ENCODE peak calls at places on chromosomes 12 and 14, in four cellular contexts. One of them, this sample, is unnamed.
A peak's percentile ranks its signal among the peaks of the same experiment; 100 is the strongest.

GRCh38 chr14:64388533-64389243 is 535 bp downstream of the MTHFD1 start:
- DNase-seq in GDM1: no peak
- DNase-seq in HEK293T: no peak
- DNase-seq in skeletal muscle cell: no peak
- DNase-seq in this sample: peak; percentile 11

GRCh38 chr12:30973171-30973570 is 46.6 kb downstream of the TSPAN11 start:
- DNase-seq in GDM1: no peak
- DNase-seq in skeletal muscle cell: no peak
- DNase-seq in HEK293T: no peak
- DNase-seq in this sample: no peak

GRCh38 chr14:74954232-74954946 is 1.0 kb downstream of the PGF start:
- DNase-seq in HEK293T: peak; percentile 68
- DNase-seq in GDM1: no peak
- DNase-seq in skeletal muscle cell: no peak
- DNase-seq in this sample: no peak

GRCh38 chr14:67846029-67846610 is 26.5 kb downstream of the RAD51B start:
- DNase-seq in skeletal muscle cell: no peak
- DNase-seq in HEK293T: no peak
- DNase-seq in GDM1: no peak
- DNase-seq in this sample: no peak

GRCh38 chr12:66191547-66192126 is 2.6 kb downstream of the IRAK3 start:
- DNase-seq in skeletal muscle cell: no peak
- DNase-seq in GDM1: no peak
- DNase-seq in HEK293T: no peak
- DNase-seq in this sample: no peak

GRCh38 chr12:123250471-123251383 is 17.5 kb downstream of the MTRFR start:
- DNase-seq in GDM1: no peak
- DNase-seq in HEK293T: no peak
- DNase-seq in skeletal muscle cell: no peak
- DNase-seq in this sample: no peak

GRCh38 chr12:12954878-12955625 is 3.1 kb upstream of the GPRC5D start:
- DNase-seq in HEK293T: no peak
- DNase-seq in skeletal muscle cell: no peak
- DNase-seq in GDM1: no peak
- DNase-seq in this sample: no peak

GRCh38 chr14:51823706-51824105 is 36.7 kb upstream of the GNG2 start:
- DNase-seq in skeletal muscle cell: no peak
- DNase-seq in GDM1: no peak
- DNase-seq in HEK293T: no peak
- DNase-seq in this sample: no peak

GRCh38 chr14:61435563-61436337 is 114.4 kb downstream of the PRKCH start:
- DNase-seq in skeletal muscle cell: no peak
- DNase-seq in HEK293T: no peak
- DNase-seq in GDM1: no peak
- DNase-seq in this sample: no peak

GRCh38 chr12:47102845-47103666 is 23.3 kb upstream of the AMIGO2 start:
- DNase-seq in GDM1: no peak
- DNase-seq in HEK293T: no peak
- DNase-seq in skeletal muscle cell: peak; percentile 85
- DNase-seq in this sample: no peak

GRCh38 chr12:68240975-68241374 is 12.4 kb downstream of the IL22 start:
- DNase-seq in GDM1: no peak
- DNase-seq in HEK293T: no peak
- DNase-seq in skeletal muscle cell: no peak
- DNase-seq in this sample: no peak

GRCh38 chr14:100607611-100607956 is 20.4 kb upstream of the BEGAIN start:
- DNase-seq in skeletal muscle cell: no peak
- DNase-seq in GDM1: no peak
- DNase-seq in HEK293T: no peak
- DNase-seq in this sample: no peak

GRCh38 chr14:76133103-76133502 is 18.6 kb upstream of the GPATCH2L start:
- DNase-seq in skeletal muscle cell: no peak
- DNase-seq in HEK293T: peak; percentile 49
- DNase-seq in GDM1: no peak
- DNase-seq in this sample: no peak

GRCh38 chr14:75060420-75060819 is 3.4 kb downstream of the ACYP1 start:
- DNase-seq in GDM1: no peak
- DNase-seq in HEK293T: no peak
- DNase-seq in skeletal muscle cell: no peak
- DNase-seq in this sample: no peak

GRCh38 chr12:112386726-112387125 is 4.5 kb upstream of the HECTD4 start:
- DNase-seq in skeletal muscle cell: peak; percentile 84
- DNase-seq in GDM1: no peak
- DNase-seq in HEK293T: no peak
- DNase-seq in this sample: no peak

GRCh38 chr14:89429206-89430091 is 12.4 kb upstream of the FOXN3 start:
- DNase-seq in HEK293T: no peak
- DNase-seq in GDM1: peak; percentile 34
- DNase-seq in skeletal muscle cell: no peak
- DNase-seq in this sample: no peak

GRCh38 chr12:132477703-132478432 is 12.1 kb upstream of the FBRSL1 start:
- DNase-seq in HEK293T: no peak
- DNase-seq in skeletal muscle cell: no peak
- DNase-seq in GDM1: no peak
- DNase-seq in this sample: no peak

GRCh38 chr14:51674294-51675002 is 22.7 kb downstream of the FRMD6 start:
- DNase-seq in HEK293T: no peak
- DNase-seq in GDM1: no peak
- DNase-seq in skeletal muscle cell: peak; percentile 60
- DNase-seq in this sample: no peak

GRCh38 chr12:40055227-40055579 is 50.7 kb downstream of the SLC2A13 start:
- DNase-seq in skeletal muscle cell: no peak
- DNase-seq in HEK293T: no peak
- DNase-seq in GDM1: no peak
- DNase-seq in this sample: no peak

GRCh38 chr14:88825078-88825458 is 617 bp downstream of the TTC8 start:
- DNase-seq in skeletal muscle cell: no peak
- DNase-seq in GDM1: no peak
- DNase-seq in HEK293T: no peak
- DNase-seq in this sample: no peak

GRCh38 chr12:81403348-81403747 is 325.5 kb downstream of the ACSS3 start:
- DNase-seq in HEK293T: no peak
- DNase-seq in skeletal muscle cell: no peak
- DNase-seq in GDM1: no peak
- DNase-seq in this sample: no peak

GRCh38 chr12:20438307-20438779 is 70.0 kb downstream of the PDE3A start:
- DNase-seq in HEK293T: no peak
- DNase-seq in skeletal muscle cell: peak; percentile 53
- DNase-seq in GDM1: no peak
- DNase-seq in this sample: no peak

GRCh38 chr12:89494411-89495231 is 30.0 kb downstream of the GALNT4 start:
- DNase-seq in GDM1: no peak
- DNase-seq in HEK293T: no peak
- DNase-seq in skeletal muscle cell: no peak
- DNase-seq in this sample: no peak

GRCh38 chr12:20411309-20411708 is 43.0 kb downstream of the PDE3A start:
- DNase-seq in GDM1: no peak
- DNase-seq in skeletal muscle cell: no peak
- DNase-seq in HEK293T: no peak
- DNase-seq in this sample: no peak

GRCh38 chr12:28306535-28306934 is 116.3 kb downstream of the CCDC91 start:
- DNase-seq in skeletal muscle cell: no peak
- DNase-seq in GDM1: no peak
- DNase-seq in HEK293T: no peak
- DNase-seq in this sample: no peak

GRCh38 chr14:99733221-99733550 is 49.1 kb downstream of the CYP46A1 start:
- DNase-seq in HEK293T: no peak
- DNase-seq in skeletal muscle cell: no peak
- DNase-seq in GDM1: no peak
- DNase-seq in this sample: no peak

GRCh38 chr12:46227616-46228015 is 41.2 kb downstream of the SLC38A1 start:
- DNase-seq in HEK293T: no peak
- DNase-seq in GDM1: no peak
- DNase-seq in skeletal muscle cell: no peak
- DNase-seq in this sample: no peak

GRCh38 chr12:52020539-52021336 is 14.0 kb downstream of the TAMALIN start:
- DNase-seq in HEK293T: peak; percentile 73
- DNase-seq in skeletal muscle cell: no peak
- DNase-seq in GDM1: peak; percentile 43
- DNase-seq in this sample: no peak

GRCh38 chr12:49369723-49370145 is 2.5 kb downstream of the SPATS2 start:
- DNase-seq in GDM1: peak; percentile 12
- DNase-seq in skeletal muscle cell: no peak
- DNase-seq in HEK293T: peak; percentile 64
- DNase-seq in this sample: no peak

GRCh38 chr12:88238406-88238805 is 96.3 kb downstream of the TMTC3 start:
- DNase-seq in HEK293T: no peak
- DNase-seq in GDM1: no peak
- DNase-seq in skeletal muscle cell: no peak
- DNase-seq in this sample: no peak

GRCh38 chr14:22380511-22381455 is 208.2 kb downstream of the DAD1 start:
- DNase-seq in HEK293T: no peak
- DNase-seq in GDM1: no peak
- DNase-seq in skeletal muscle cell: no peak
- DNase-seq in this sample: no peak

GRCh38 chr12:131578828-131579227 is 132.1 kb upstream of the SFSWAP start:
- DNase-seq in skeletal muscle cell: no peak
- DNase-seq in HEK293T: no peak
- DNase-seq in GDM1: no peak
- DNase-seq in this sample: no peak

GRCh38 chr14:32756173-32756572 is 182.5 kb upstream of the NPAS3 start:
- DNase-seq in skeletal muscle cell: no peak
- DNase-seq in HEK293T: no peak
- DNase-seq in GDM1: no peak
- DNase-seq in this sample: no peak

GRCh38 chr12:110342157-110342556 is 61.1 kb downstream of the ATP2A2 start:
- DNase-seq in GDM1: no peak
- DNase-seq in HEK293T: no peak
- DNase-seq in skeletal muscle cell: no peak
- DNase-seq in this sample: no peak

GRCh38 chr14:68625366-68626090 is 167.3 kb downstream of the ZFP36L1 start:
- DNase-seq in GDM1: no peak
- DNase-seq in HEK293T: no peak
- DNase-seq in skeletal muscle cell: no peak
- DNase-seq in this sample: no peak

GRCh38 chr14:102079700-102079979 is 7.2 kb downstream of the HSP90AA1 start:
- DNase-seq in GDM1: no peak
- DNase-seq in HEK293T: no peak
- DNase-seq in skeletal muscle cell: no peak
- DNase-seq in this sample: no peak

This sample was measured in HS-27A.